ENCODE peak calls at places on chromosomes 6 and 20, in seven cellular contexts. D is NCI-H1105, O is neural crest cell, H is ACHN, T is BJ, I is NCI-H82, Z is HS-27A. V is an unnamed sample.

GRCh38 chr20:24235224-24235735 is 234.1 kb upstream of the SYNDIG1 start:
- DNase-seq in D (no peak), O (no peak), H (no peak), T (no peak), I (no peak), Z (no peak), V (no peak)

GRCh38 chr6:165231581-165232276 is 77.7 kb downstream of the C6orf118 start:
- DNase-seq in D (peak), O (no peak), H (peak), T (no peak), I (peak), Z (no peak), V (peak)

GRCh38 chr6:30311101-30311500 is 15.6 kb upstream of the TRIM39 start:
- DNase-seq in D (no peak), O (no peak), H (no peak), T (no peak), I (no peak), Z (no peak), V (no peak)

GRCh38 chr6:29763491-29764289 is 40.5 kb downstream of the HLA-F start:
- DNase-seq in D (no peak), O (no peak), H (peak), T (peak), I (no peak), Z (peak), V (no peak)

GRCh38 chr20:24647713-24648112 is 178.3 kb downstream of the SYNDIG1 start:
- DNase-seq in D (no peak), O (no peak), H (no peak), T (no peak), I (peak), Z (no peak), V (peak)

GRCh38 chr20:4555188-4555893 is 166.4 kb upstream of the PRND start:
- DNase-seq in D (no peak), O (no peak), H (peak), T (no peak), I (no peak), Z (peak), V (no peak)

GRCh38 chr6:89022747-89023289 is 57.7 kb upstream of the PNRC1 start:
- DNase-seq in D (no peak), O (no peak), H (peak), T (peak), I (no peak), Z (no peak), V (no peak)

GRCh38 chr20:54174452-54175175 is 828 bp upstream of the CYP24A1 start:
- DNase-seq in D (no peak), O (no peak), H (no peak), T (no peak), I (no peak), Z (no peak), V (no peak)

GRCh38 chr20:52313335-52313963 is 121.9 kb upstream of the ZFP64 start:
- DNase-seq in D (peak), O (peak), H (peak), T (no peak), I (peak), Z (peak), V (peak)

GRCh38 chr20:36532822-36533221 is 8.5 kb upstream of the MYL9 start:
- DNase-seq in D (no peak), O (no peak), H (no peak), T (no peak), I (no peak), Z (no peak), V (no peak)

GRCh38 chr6:140970485-140970884 is 1162.2 kb upstream of the GJE1 start:
- DNase-seq in D (no peak), O (no peak), H (no peak), T (peak), I (no peak), Z (no peak), V (no peak)

GRCh38 chr20:21826946-21827345 is 121.5 kb downstream of the PAX1 start:
- DNase-seq in D (no peak), O (no peak), H (no peak), T (no peak), I (no peak), Z (no peak), V (no peak)

GRCh38 chr6:14841901-14842421 is 403.9 kb upstream of the JARID2 start:
- DNase-seq in D (no peak), O (no peak), H (no peak), T (peak), I (no peak), Z (peak), V (no peak)

GRCh38 chr20:59016795-59017492 is 2.3 kb upstream of the TUBB1 start:
- DNase-seq in D (no peak), O (no peak), H (no peak), T (no peak), I (no peak), Z (no peak), V (no peak)

GRCh38 chr20:5171074-5171789 is 44.4 kb downstream of the CDS2 start:
- DNase-seq in D (no peak), O (no peak), H (no peak), T (no peak), I (no peak), Z (no peak), V (no peak)

GRCh38 chr6:168133186-168133585 is 54.2 kb upstream of the FRMD1 start:
- DNase-seq in D (no peak), O (no peak), H (peak), T (peak), I (peak), Z (no peak), V (peak)

GRCh38 chr6:144469144-144469575 is 184.0 kb downstream of the UTRN start:
- DNase-seq in D (no peak), O (no peak), H (no peak), T (no peak), I (no peak), Z (no peak), V (no peak)

GRCh38 chr6:153129873-153130514 is 1.1 kb downstream of the RGS17 start:
- DNase-seq in D (no peak), O (peak), H (peak), T (no peak), I (peak), Z (no peak), V (no peak)

GRCh38 chr20:24002896-24003295 is 14.3 kb upstream of the GGTLC1 start:
- DNase-seq in D (no peak), O (no peak), H (no peak), T (no peak), I (no peak), Z (no peak), V (no peak)

GRCh38 chr20:2752631-2753455 is 47.6 kb downstream of the CPXM1 start:
- DNase-seq in D (peak), O (peak), H (peak), T (no peak), I (peak), Z (no peak), V (no peak)

GRCh38 chr6:136791296-136792065 is 796 bp downstream of the MAP3K5 start:
- DNase-seq in D (peak), O (peak), H (peak), T (no peak), I (peak), Z (no peak), V (peak)

GRCh38 chr6:161135695-161136591 is 137.9 kb downstream of the AGPAT4 start:
- DNase-seq in D (no peak), O (no peak), H (no peak), T (no peak), I (no peak), Z (no peak), V (no peak)

GRCh38 chr6:11432713-11433450 is 104.7 kb upstream of the TMEM170B start:
- DNase-seq in D (no peak), O (no peak), H (peak), T (peak), I (no peak), Z (peak), V (no peak)

GRCh38 chr6:124389127-124389526 is 573.1 kb upstream of the RNF217 start:
- DNase-seq in D (no peak), O (no peak), H (no peak), T (no peak), I (peak), Z (no peak), V (no peak)

GRCh38 chr20:49118307-49118706 is 69.8 kb downstream of the STAU1 start:
- DNase-seq in D (no peak), O (no peak), H (no peak), T (no peak), I (no peak), Z (no peak), V (no peak)

GRCh38 chr20:2137552-2138201 is 36.0 kb downstream of the STK35 start:
- DNase-seq in D (no peak), O (no peak), H (no peak), T (peak), I (no peak), Z (no peak), V (no peak)

GRCh38 chr6:106530026-106530425 is 99.3 kb downstream of the RTN4IP1 start:
- DNase-seq in D (no peak), O (no peak), H (no peak), T (no peak), I (no peak), Z (no peak), V (no peak)

GRCh38 chr6:75206338-75207210 is 721 bp upstream of the COL12A1 start:
- DNase-seq in D (no peak), O (no peak), H (peak), T (no peak), I (peak), Z (no peak), V (no peak)

GRCh38 chr6:95866732-95867131 is 149.0 kb upstream of the FUT9 start:
- DNase-seq in D (peak), O (no peak), H (peak), T (no peak), I (peak), Z (no peak), V (no peak)

GRCh38 chr20:52859156-52859887 is 112.8 kb upstream of the TSHZ2 start:
- DNase-seq in D (no peak), O (no peak), H (peak), T (no peak), I (peak), Z (no peak), V (no peak)

GRCh38 chr6:97280766-97281165 is 2.2 kb downstream of the MMS22L start:
- DNase-seq in D (no peak), O (no peak), H (no peak), T (no peak), I (no peak), Z (no peak), V (no peak)

V was measured in NCI-H524 treated with DMSO at 0.1 percent for 48 hours.